ENCODE peak calls at places on chromosomes 13 and 19, in six cellular contexts. N is GM12892; V is stimulated activated CD4-positive, alpha-beta T cell treated with anti-CD3 and anti-CD28 coated beads, Interleukin-15, amount 100 ng/mL, for 1 hour; O is fibroblast of pulmonary artery; Q is erythroblast; A is progenitor cell of endocrine pancreas. W is an unnamed sample.

GRCh38 chr19:46861691-46862503 is 1.1 kb downstream of the ARHGAP35 start:
- DNase-seq in N (no peak), O (no peak), V (no peak), Q (peak; percentile 47), A (no peak), W (no peak)

GRCh38 chr19:10701955-10702307 is 692 bp downstream of the QTRT1 start:
- DNase-seq in N (no peak), O (no peak), Q (peak; percentile 59), A (no peak), V (no peak), W (peak; percentile 65)

GRCh38 chr13:59497845-59498244 is 665.9 kb downstream of the DIAPH3 start:
- DNase-seq in V (no peak), Q (no peak), N (no peak), O (no peak), A (no peak), W (no peak)

GRCh38 chr13:80877209-80877943 is 536.5 kb upstream of the SPRY2 start:
- DNase-seq in A (no peak), N (no peak), V (no peak), Q (no peak), O (no peak), W (no peak)

GRCh38 chr13:74206061-74206561 is 71.9 kb upstream of the KLF12 start:
- DNase-seq in V (no peak), A (no peak), O (peak; percentile 75), Q (no peak), N (no peak), W (no peak)

GRCh38 chr13:49499889-49500660 is 4.3 kb downstream of the PHF11 start:
- DNase-seq in V (no peak), O (peak; percentile 58), A (no peak), N (no peak), Q (no peak), W (no peak)

GRCh38 chr19:7376151-7376852 is 27.6 kb downstream of the ARHGEF18 start:
- DNase-seq in N (no peak), V (no peak), A (no peak), Q (no peak), O (no peak), W (no peak)

GRCh38 chr19:42224940-42225717 is 5.0 kb downstream of the ZNF526 start:
- DNase-seq in O (no peak), N (no peak), A (no peak), V (no peak), Q (no peak), W (no peak)

GRCh38 chr19:39509233-39509632 is 5.7 kb upstream of the SELENOV start:
- DNase-seq in N (no peak), O (no peak), Q (no peak), V (no peak), A (no peak), W (no peak)